ENCODE peak calls at places on chromosomes 13 and 19, in eight cellular contexts. F is cerebellar nuclear complex; J is GM23338; R is activated naive CD4-positive, alpha-beta T cell; A is ELR; X is A549; E is GM10248; V is naive B cell. O is an unnamed sample.

GRCh38 chr13:91417660-91418325 is 19.4 kb downstream of the GPC5 start:
- DNase-seq in J (no peak), F (no peak), E (no peak), A (no peak), X (no peak), R (no peak), V (no peak), O (no peak)

GRCh38 chr19:50333737-50334617 is 4.8 kb upstream of the KCNC3 start:
- DNase-seq in R (peak), F (no peak), V (no peak), J (peak), X (peak), A (peak), E (peak), O (peak)

GRCh38 chr13:56622840-56623239 is 517.9 kb upstream of the PRR20A start:
- DNase-seq in R (no peak), X (no peak), V (no peak), F (no peak), E (no peak), J (no peak), A (no peak), O (no peak)

GRCh38 chr13:37954191-37954590 is 84.6 kb upstream of the TRPC4 start:
- DNase-seq in X (no peak), E (no peak), R (no peak), A (no peak), V (no peak), F (no peak), J (no peak), O (no peak)

GRCh38 chr19:42051166-42052115 is 18.6 kb downstream of the GRIK5 start:
- DNase-seq in A (peak), R (no peak), V (no peak), J (peak), E (no peak), F (no peak), X (no peak), O (no peak)

GRCh38 chr13:44726214-44726613 is 150.1 kb upstream of the TSC22D1 start:
- DNase-seq in E (no peak), R (no peak), V (no peak), F (no peak), A (peak), J (no peak), X (no peak), O (no peak)

GRCh38 chr19:31174948-31175347 is 174.3 kb downstream of the TSHZ3 start:
- DNase-seq in R (no peak), E (no peak), J (no peak), F (no peak), A (no peak), X (no peak), V (no peak), O (no peak)

GRCh38 chr13:81987677-81988357 is 1646.9 kb upstream of the SPRY2 start:
- DNase-seq in X (no peak), A (no peak), V (no peak), J (peak), E (no peak), F (no peak), R (no peak), O (no peak)

GRCh38 chr13:61036715-61037114 is 378.9 kb downstream of the PCDH20 start:
- DNase-seq in A (no peak), E (no peak), V (no peak), X (no peak), R (no peak), F (no peak), J (no peak), O (no peak)

GRCh38 chr13:41587490-41587889 is 130.1 kb downstream of the RGCC start:
- DNase-seq in E (no peak), X (no peak), R (peak), V (no peak), F (no peak), A (no peak), J (peak), O (no peak)

GRCh38 chr19:48510421-48511268 is 990 bp downstream of the LMTK3 start:
- DNase-seq in R (peak), V (peak), J (peak), X (no peak), E (peak), A (peak), F (peak), O (peak)

GRCh38 chr13:50026788-50027473 is 11.7 kb downstream of the KCNRG start:
- DNase-seq in A (no peak), X (no peak), J (no peak), V (peak), R (no peak), F (no peak), E (peak), O (no peak)

GRCh38 chr13:110006304-110006703 is 219.9 kb upstream of the IRS2 start:
- DNase-seq in F (no peak), E (no peak), V (no peak), R (no peak), X (no peak), A (peak), J (no peak), O (no peak)

GRCh38 chr19:13102666-13103584 is at the start of gene LYL1:
- DNase-seq in J (peak), A (peak), X (no peak), R (no peak), V (peak), E (peak), F (no peak), O (no peak)

GRCh38 chr13:113090415-113090770 is 15.2 kb upstream of the F7 start:
- DNase-seq in A (no peak), V (no peak), X (no peak), R (no peak), E (no peak), F (no peak), J (peak), O (no peak)

GRCh38 chr13:73268306-73268705 is 209.5 kb downstream of the KLF5 start:
- DNase-seq in F (no peak), V (no peak), X (no peak), R (no peak), E (no peak), A (peak), J (no peak), O (no peak)

GRCh38 chr13:41613471-41613870 is 156.1 kb downstream of the RGCC start:
- DNase-seq in R (no peak), X (no peak), E (no peak), V (no peak), F (no peak), A (peak), J (no peak), O (no peak)

GRCh38 chr13:101090287-101090686 is 326.0 kb downstream of the NALCN start:
- DNase-seq in E (no peak), V (no peak), A (no peak), J (no peak), X (no peak), R (no peak), F (no peak), O (no peak)

GRCh38 chr19:1491849-1492170 is 829 bp downstream of the REEP6 start:
- DNase-seq in X (no peak), A (no peak), V (no peak), F (no peak), R (no peak), J (no peak), E (no peak), O (no peak)

GRCh38 chr19:53549354-53549753 is 11.4 kb downstream of the ZNF331 start:
- DNase-seq in V (no peak), J (peak), A (peak), X (no peak), F (no peak), E (no peak), R (no peak), O (no peak)

GRCh38 chr19:22606954-22607652 is 27.0 kb upstream of the ZNF492 start:
- DNase-seq in E (no peak), X (no peak), J (no peak), R (no peak), A (no peak), V (no peak), F (no peak), O (no peak)

GRCh38 chr19:51318687-51319675 is 7.5 kb downstream of the IGLON5 start:
- DNase-seq in E (no peak), V (no peak), F (peak), A (no peak), J (no peak), R (no peak), X (no peak), O (no peak)

GRCh38 chr13:90564566-90564965 is 782.9 kb upstream of the MIR17HG start:
- DNase-seq in E (no peak), A (no peak), R (no peak), F (no peak), V (no peak), X (no peak), J (no peak), O (no peak)

GRCh38 chr13:73722120-73722519 is 412.1 kb downstream of the KLF12 start:
- DNase-seq in F (no peak), E (peak), X (no peak), J (peak), R (no peak), A (peak), V (no peak), O (no peak)